ENCODE peak calls at places on chromosomes 12 and 14, in six cellular contexts. H is OCI-LY7, Q is GM20000, L is anterior cingulate cortex, D is mesothelial cell of epicardium, B is lower lobe of right lung. K is an unnamed sample.

GRCh38 chr12:111643428-111643826 is 42.3 kb downstream of the BRAP start:
- DNase-seq in H (no peak), Q (no peak), D (no peak), L (no peak), B (no peak), K (no peak)

GRCh38 chr14:92287987-92288386 is 35.0 kb upstream of the SLC24A4 start:
- DNase-seq in D (no peak), B (no peak), H (no peak), Q (no peak), L (no peak), K (no peak)

GRCh38 chr14:24634158-24634557 is at the start of gene GZMB:
- DNase-seq in D (no peak), H (no peak), L (no peak), B (no peak), Q (no peak), K (no peak)

GRCh38 chr12:93967454-93967853 is 180.9 kb upstream of the PLXNC1 start:
- DNase-seq in L (no peak), D (no peak), Q (no peak), H (no peak), B (no peak), K (no peak)

GRCh38 chr12:48788852-48789775 is at the start of gene ADCY6:
- DNase-seq in H (no peak), B (peak), D (no peak), L (peak), Q (peak), K (no peak)

GRCh38 chr12:51200806-51201205 is 17.1 kb downstream of the POU6F1 start:
- DNase-seq in L (no peak), B (no peak), Q (no peak), D (no peak), H (no peak), K (no peak)

GRCh38 chr14:104639481-104639880 is 34.9 kb upstream of the TMEM179 start:
- DNase-seq in B (no peak), Q (no peak), D (no peak), L (no peak), H (no peak), K (no peak)

GRCh38 chr12:121718653-121719239 is 6.2 kb downstream of the TMEM120B start:
- DNase-seq in B (no peak), D (no peak), H (peak), Q (no peak), L (no peak), K (no peak)

GRCh38 chr12:31324116-31324844 is 1.7 kb downstream of the SINHCAF start:
- DNase-seq in B (peak), Q (peak), H (peak), D (peak), L (no peak), K (no peak)

GRCh38 chr12:43763769-43764168 is 5.0 kb downstream of the IRAK4 start:
- DNase-seq in H (no peak), Q (no peak), B (no peak), L (no peak), D (no peak), K (no peak)

GRCh38 chr12:69397978-69398377 is 38.4 kb downstream of the YEATS4 start:
- DNase-seq in B (no peak), L (no peak), Q (no peak), D (no peak), H (no peak), K (no peak)

GRCh38 chr12:94534761-94535613 is 75.3 kb upstream of the CEP83 start:
- DNase-seq in L (no peak), Q (no peak), D (no peak), B (no peak), H (no peak), K (no peak)

GRCh38 chr12:89166525-89166934 is 185.8 kb downstream of the DUSP6 start:
- DNase-seq in L (no peak), Q (peak), H (peak), B (no peak), D (no peak), K (peak)

GRCh38 chr12:131218291-131219172 is 264.8 kb downstream of the ADGRD1 start:
- DNase-seq in L (no peak), Q (peak), H (no peak), B (no peak), D (no peak), K (no peak)

GRCh38 chr14:102087762-102088011 is 843 bp upstream of the HSP90AA1 start:
- DNase-seq in L (no peak), D (no peak), Q (no peak), H (no peak), B (no peak), K (no peak)

GRCh38 chr12:27207626-27208413 is 36.3 kb upstream of the STK38L start:
- DNase-seq in B (no peak), H (no peak), D (no peak), L (no peak), Q (peak), K (peak)

GRCh38 chr14:31560759-31561154 is 447 bp upstream of the NUBPL start:
- DNase-seq in D (no peak), H (no peak), B (no peak), L (no peak), Q (no peak), K (no peak)

GRCh38 chr12:7141351-7142005 is 11.3 kb downstream of the CLSTN3 start:
- DNase-seq in H (no peak), D (no peak), B (no peak), Q (no peak), L (no peak), K (no peak)

GRCh38 chr14:84323963-84324362 is 1206.0 kb upstream of the FLRT2 start:
- DNase-seq in H (no peak), D (no peak), Q (no peak), L (no peak), B (no peak), K (no peak)

GRCh38 chr12:124727922-124728321 is 135.7 kb downstream of the SCARB1 start:
- DNase-seq in H (peak), L (no peak), D (no peak), Q (no peak), B (no peak), K (no peak)

GRCh38 chr14:102928412-102929348 is 6.2 kb downstream of the AMN start:
- DNase-seq in Q (peak), L (no peak), D (peak), H (peak), B (peak), K (no peak)

GRCh38 chr14:75702606-75703261 is 41.7 kb downstream of the TTLL5 start:
- DNase-seq in L (no peak), Q (no peak), B (no peak), D (no peak), H (no peak), K (no peak)

GRCh38 chr12:32039917-32040575 is 66.6 kb upstream of the BICD1 start:
- DNase-seq in L (no peak), H (no peak), Q (no peak), B (no peak), D (no peak), K (no peak)

GRCh38 chr14:99688210-99688581 is 4.1 kb downstream of the CYP46A1 start:
- DNase-seq in Q (no peak), D (no peak), B (no peak), L (no peak), H (no peak), K (no peak)

GRCh38 chr14:101066826-101067508 is 163.4 kb upstream of the RTL1 start:
- DNase-seq in Q (no peak), L (no peak), H (no peak), D (peak), B (peak), K (no peak)

GRCh38 chr14:59370158-59370557 is 95.0 kb downstream of the GPR135 start:
- DNase-seq in Q (no peak), B (no peak), D (no peak), L (no peak), H (no peak), K (no peak)

GRCh38 chr12:80064951-80065350 is 34.4 kb upstream of the OTOGL start:
- DNase-seq in B (no peak), Q (no peak), L (no peak), H (no peak), D (no peak), K (no peak)

GRCh38 chr12:127393896-127394295 is 873.1 kb upstream of the TMEM132C start:
- DNase-seq in H (no peak), B (no peak), D (no peak), Q (no peak), L (no peak), K (no peak)

GRCh38 chr14:89401783-89402182 is 15.2 kb downstream of the FOXN3 start:
- DNase-seq in Q (no peak), L (no peak), H (no peak), B (no peak), D (no peak), K (no peak)

GRCh38 chr12:550473-551260 is 90.9 kb downstream of the B4GALNT3 start:
- DNase-seq in D (no peak), H (no peak), Q (no peak), L (no peak), B (no peak), K (no peak)

GRCh38 chr14:62409185-62409584 is 636.1 kb downstream of the KCNH5 start:
- DNase-seq in L (no peak), B (no peak), Q (no peak), D (no peak), H (no peak), K (no peak)

GRCh38 chr12:92080390-92081285 is 65.0 kb downstream of the BTG1 start:
- DNase-seq in D (no peak), Q (peak), B (no peak), L (no peak), H (peak), K (no peak)

GRCh38 chr12:180445-180844 is 33.5 kb downstream of the SLC6A12 start:
- DNase-seq in H (no peak), Q (peak), D (no peak), B (peak), L (no peak), K (peak)

GRCh38 chr12:48572326-48572725 is 2.5 kb upstream of the LALBA start:
- DNase-seq in Q (no peak), D (no peak), B (no peak), H (no peak), L (no peak), K (no peak)

GRCh38 chr12:56150563-56150962 is 1.8 kb upstream of the MYL6B start:
- DNase-seq in D (no peak), H (no peak), Q (no peak), B (no peak), L (no peak), K (no peak)

GRCh38 chr12:129870146-129870545 is 33.7 kb downstream of the TMEM132D start:
- DNase-seq in Q (no peak), H (no peak), D (no peak), L (no peak), B (no peak), K (no peak)

GRCh38 chr14:58239259-58240210 is 5.1 kb upstream of the PSMA3 start:
- DNase-seq in H (peak), D (peak), B (peak), Q (peak), L (peak), K (peak)

GRCh38 chr12:105775351-105775750 is 363.4 kb downstream of the NUAK1 start:
- DNase-seq in L (no peak), H (no peak), Q (no peak), D (no peak), B (no peak), K (no peak)

GRCh38 chr14:31326111-31326510 is 94.2 kb downstream of the HEATR5A start:
- DNase-seq in Q (no peak), B (no peak), L (no peak), H (peak), D (no peak), K (no peak)